ENCODE peak calls at places on chromosomes 11 and 22, in five cellular contexts. One of them, this sample, is unnamed.

GRCh38 chr22:46043816-46044717 is 67.1 kb upstream of the WNT7B start:
- DNase-seq in astrocyte of the spinal cord: peak
- DNase-seq in K562: no peak
- DNase-seq in cerebellum: peak
- DNase-seq in stimulated activated CD4-positive, alpha-beta T cell treated with anti-CD3 and anti-CD28 coated beads, TNF-alpha, amount 100 ng/mL, for 24 hours: no peak
- DNase-seq in this sample: no peak

GRCh38 chr11:41334007-41334933 is 125.2 kb downstream of the LRRC4C start:
- DNase-seq in astrocyte of the spinal cord: no peak
- DNase-seq in K562: no peak
- DNase-seq in cerebellum: no peak
- DNase-seq in stimulated activated CD4-positive, alpha-beta T cell treated with anti-CD3 and anti-CD28 coated beads, TNF-alpha, amount 100 ng/mL, for 24 hours: no peak
- DNase-seq in this sample: no peak

GRCh38 chr11:85086511-85087284 is 540.4 kb downstream of the DLG2 start:
- DNase-seq in astrocyte of the spinal cord: peak
- DNase-seq in K562: no peak
- DNase-seq in cerebellum: no peak
- DNase-seq in stimulated activated CD4-positive, alpha-beta T cell treated with anti-CD3 and anti-CD28 coated beads, TNF-alpha, amount 100 ng/mL, for 24 hours: no peak
- DNase-seq in this sample: no peak

GRCh38 chr22:35567214-35567792 is 26.7 kb downstream of the RASD2 start:
- DNase-seq in astrocyte of the spinal cord: no peak
- DNase-seq in K562: no peak
- DNase-seq in cerebellum: no peak
- DNase-seq in stimulated activated CD4-positive, alpha-beta T cell treated with anti-CD3 and anti-CD28 coated beads, TNF-alpha, amount 100 ng/mL, for 24 hours: no peak
- DNase-seq in this sample: no peak

GRCh38 chr11:14148653-14149273 is 186.2 kb downstream of the SPON1 start:
- DNase-seq in astrocyte of the spinal cord: peak
- DNase-seq in K562: peak
- DNase-seq in cerebellum: peak
- DNase-seq in stimulated activated CD4-positive, alpha-beta T cell treated with anti-CD3 and anti-CD28 coated beads, TNF-alpha, amount 100 ng/mL, for 24 hours: no peak
- DNase-seq in this sample: no peak

GRCh38 chr11:109795234-109795633 is 298.0 kb upstream of the ZC3H12C start:
- DNase-seq in astrocyte of the spinal cord: peak
- DNase-seq in K562: no peak
- DNase-seq in cerebellum: no peak
- DNase-seq in stimulated activated CD4-positive, alpha-beta T cell treated with anti-CD3 and anti-CD28 coated beads, TNF-alpha, amount 100 ng/mL, for 24 hours: no peak
- DNase-seq in this sample: no peak

GRCh38 chr11:792873-793272 is 3.0 kb upstream of the CEND1 start:
- DNase-seq in astrocyte of the spinal cord: no peak
- DNase-seq in K562: no peak
- DNase-seq in cerebellum: no peak
- DNase-seq in stimulated activated CD4-positive, alpha-beta T cell treated with anti-CD3 and anti-CD28 coated beads, TNF-alpha, amount 100 ng/mL, for 24 hours: no peak
- DNase-seq in this sample: no peak

GRCh38 chr11:93498099-93499040 is 44.8 kb downstream of the SMCO4 start:
- DNase-seq in astrocyte of the spinal cord: peak
- DNase-seq in K562: no peak
- DNase-seq in cerebellum: no peak
- DNase-seq in stimulated activated CD4-positive, alpha-beta T cell treated with anti-CD3 and anti-CD28 coated beads, TNF-alpha, amount 100 ng/mL, for 24 hours: no peak
- DNase-seq in this sample: no peak

GRCh38 chr11:41309716-41310115 is 149.7 kb downstream of the LRRC4C start:
- DNase-seq in astrocyte of the spinal cord: no peak
- DNase-seq in K562: no peak
- DNase-seq in cerebellum: no peak
- DNase-seq in stimulated activated CD4-positive, alpha-beta T cell treated with anti-CD3 and anti-CD28 coated beads, TNF-alpha, amount 100 ng/mL, for 24 hours: no peak
- DNase-seq in this sample: no peak

GRCh38 chr11:93986716-93987115 is 34.4 kb upstream of the HEPHL1 start:
- DNase-seq in astrocyte of the spinal cord: peak
- DNase-seq in K562: no peak
- DNase-seq in cerebellum: peak
- DNase-seq in stimulated activated CD4-positive, alpha-beta T cell treated with anti-CD3 and anti-CD28 coated beads, TNF-alpha, amount 100 ng/mL, for 24 hours: no peak
- DNase-seq in this sample: no peak

GRCh38 chr22:48501231-48501750 is 1326.4 kb downstream of the BRD1 start:
- DNase-seq in astrocyte of the spinal cord: no peak
- DNase-seq in K562: no peak
- DNase-seq in cerebellum: no peak
- DNase-seq in stimulated activated CD4-positive, alpha-beta T cell treated with anti-CD3 and anti-CD28 coated beads, TNF-alpha, amount 100 ng/mL, for 24 hours: no peak
- DNase-seq in this sample: no peak

GRCh38 chr11:24963879-24964278 is 467.0 kb downstream of the LUZP2 start:
- DNase-seq in astrocyte of the spinal cord: no peak
- DNase-seq in K562: no peak
- DNase-seq in cerebellum: peak
- DNase-seq in stimulated activated CD4-positive, alpha-beta T cell treated with anti-CD3 and anti-CD28 coated beads, TNF-alpha, amount 100 ng/mL, for 24 hours: no peak
- DNase-seq in this sample: no peak

GRCh38 chr11:27678242-27678641 is 22.0 kb downstream of the BDNF start:
- DNase-seq in astrocyte of the spinal cord: peak
- DNase-seq in K562: no peak
- DNase-seq in cerebellum: no peak
- DNase-seq in stimulated activated CD4-positive, alpha-beta T cell treated with anti-CD3 and anti-CD28 coated beads, TNF-alpha, amount 100 ng/mL, for 24 hours: no peak
- DNase-seq in this sample: no peak

GRCh38 chr11:112128483-112129121 is 35.3 kb downstream of the IL18 start:
- DNase-seq in astrocyte of the spinal cord: peak
- DNase-seq in K562: no peak
- DNase-seq in cerebellum: no peak
- DNase-seq in stimulated activated CD4-positive, alpha-beta T cell treated with anti-CD3 and anti-CD28 coated beads, TNF-alpha, amount 100 ng/mL, for 24 hours: no peak
- DNase-seq in this sample: no peak

GRCh38 chr22:21761086-21761485 is 25.5 kb upstream of the YPEL1 start:
- DNase-seq in astrocyte of the spinal cord: no peak
- DNase-seq in K562: no peak
- DNase-seq in cerebellum: no peak
- DNase-seq in stimulated activated CD4-positive, alpha-beta T cell treated with anti-CD3 and anti-CD28 coated beads, TNF-alpha, amount 100 ng/mL, for 24 hours: no peak
- DNase-seq in this sample: no peak

GRCh38 chr11:2077061-2077802 is 62.0 kb downstream of the IGF2 start:
- DNase-seq in astrocyte of the spinal cord: peak
- DNase-seq in K562: no peak
- DNase-seq in cerebellum: no peak
- DNase-seq in stimulated activated CD4-positive, alpha-beta T cell treated with anti-CD3 and anti-CD28 coated beads, TNF-alpha, amount 100 ng/mL, for 24 hours: peak
- DNase-seq in this sample: no peak

GRCh38 chr22:23365961-23366360 is 185.7 kb downstream of the BCR start:
- DNase-seq in astrocyte of the spinal cord: no peak
- DNase-seq in K562: no peak
- DNase-seq in cerebellum: no peak
- DNase-seq in stimulated activated CD4-positive, alpha-beta T cell treated with anti-CD3 and anti-CD28 coated beads, TNF-alpha, amount 100 ng/mL, for 24 hours: no peak
- DNase-seq in this sample: no peak

GRCh38 chr11:117866526-117866925 is 9.9 kb downstream of the FXYD6 start:
- DNase-seq in astrocyte of the spinal cord: no peak
- DNase-seq in K562: no peak
- DNase-seq in cerebellum: no peak
- DNase-seq in stimulated activated CD4-positive, alpha-beta T cell treated with anti-CD3 and anti-CD28 coated beads, TNF-alpha, amount 100 ng/mL, for 24 hours: no peak
- DNase-seq in this sample: no peak

GRCh38 chr11:134346976-134347350 is 15.2 kb downstream of the GLB1L2 start:
- DNase-seq in astrocyte of the spinal cord: no peak
- DNase-seq in K562: no peak
- DNase-seq in cerebellum: no peak
- DNase-seq in stimulated activated CD4-positive, alpha-beta T cell treated with anti-CD3 and anti-CD28 coated beads, TNF-alpha, amount 100 ng/mL, for 24 hours: no peak
- DNase-seq in this sample: no peak

GRCh38 chr11:106999203-106999602 is 19.1 kb downstream of the GUCY1A2 start:
- DNase-seq in astrocyte of the spinal cord: no peak
- DNase-seq in K562: no peak
- DNase-seq in cerebellum: no peak
- DNase-seq in stimulated activated CD4-positive, alpha-beta T cell treated with anti-CD3 and anti-CD28 coated beads, TNF-alpha, amount 100 ng/mL, for 24 hours: no peak
- DNase-seq in this sample: no peak

GRCh38 chr11:29373725-29374124 is 643.1 kb downstream of the KCNA4 start:
- DNase-seq in astrocyte of the spinal cord: no peak
- DNase-seq in K562: no peak
- DNase-seq in cerebellum: no peak
- DNase-seq in stimulated activated CD4-positive, alpha-beta T cell treated with anti-CD3 and anti-CD28 coated beads, TNF-alpha, amount 100 ng/mL, for 24 hours: no peak
- DNase-seq in this sample: no peak

GRCh38 chr11:57249384-57250319 is 12.6 kb upstream of the APLNR start:
- DNase-seq in astrocyte of the spinal cord: peak
- DNase-seq in K562: peak
- DNase-seq in cerebellum: peak
- DNase-seq in stimulated activated CD4-positive, alpha-beta T cell treated with anti-CD3 and anti-CD28 coated beads, TNF-alpha, amount 100 ng/mL, for 24 hours: peak
- DNase-seq in this sample: no peak

GRCh38 chr11:36657610-36658225 is 59.7 kb upstream of the RAG2 start:
- DNase-seq in astrocyte of the spinal cord: no peak
- DNase-seq in K562: no peak
- DNase-seq in cerebellum: no peak
- DNase-seq in stimulated activated CD4-positive, alpha-beta T cell treated with anti-CD3 and anti-CD28 coated beads, TNF-alpha, amount 100 ng/mL, for 24 hours: no peak
- DNase-seq in this sample: no peak

GRCh38 chr11:8080674-8081590 is at the start of gene TUB:
- DNase-seq in astrocyte of the spinal cord: no peak
- DNase-seq in K562: no peak
- DNase-seq in cerebellum: peak
- DNase-seq in stimulated activated CD4-positive, alpha-beta T cell treated with anti-CD3 and anti-CD28 coated beads, TNF-alpha, amount 100 ng/mL, for 24 hours: no peak
- DNase-seq in this sample: no peak

GRCh38 chr11:129333873-129334272 is 41.8 kb upstream of the BARX2 start:
- DNase-seq in astrocyte of the spinal cord: no peak
- DNase-seq in K562: no peak
- DNase-seq in cerebellum: no peak
- DNase-seq in stimulated activated CD4-positive, alpha-beta T cell treated with anti-CD3 and anti-CD28 coated beads, TNF-alpha, amount 100 ng/mL, for 24 hours: no peak
- DNase-seq in this sample: no peak

GRCh38 chr11:45079943-45080719 is 66.3 kb upstream of the PRDM11 start:
- DNase-seq in astrocyte of the spinal cord: no peak
- DNase-seq in K562: no peak
- DNase-seq in cerebellum: no peak
- DNase-seq in stimulated activated CD4-positive, alpha-beta T cell treated with anti-CD3 and anti-CD28 coated beads, TNF-alpha, amount 100 ng/mL, for 24 hours: peak
- DNase-seq in this sample: peak

GRCh38 chr11:132718711-132719641 is 813.3 kb downstream of the OPCML start:
- DNase-seq in astrocyte of the spinal cord: peak
- DNase-seq in K562: no peak
- DNase-seq in cerebellum: peak
- DNase-seq in stimulated activated CD4-positive, alpha-beta T cell treated with anti-CD3 and anti-CD28 coated beads, TNF-alpha, amount 100 ng/mL, for 24 hours: peak
- DNase-seq in this sample: no peak

GRCh38 chr11:92390783-92391182 is 166.2 kb downstream of the FAT3 start:
- DNase-seq in astrocyte of the spinal cord: no peak
- DNase-seq in K562: no peak
- DNase-seq in cerebellum: no peak
- DNase-seq in stimulated activated CD4-positive, alpha-beta T cell treated with anti-CD3 and anti-CD28 coated beads, TNF-alpha, amount 100 ng/mL, for 24 hours: no peak
- DNase-seq in this sample: no peak

GRCh38 chr11:17526326-17526725 is 17.9 kb downstream of the USH1C start:
- DNase-seq in astrocyte of the spinal cord: no peak
- DNase-seq in K562: no peak
- DNase-seq in cerebellum: no peak
- DNase-seq in stimulated activated CD4-positive, alpha-beta T cell treated with anti-CD3 and anti-CD28 coated beads, TNF-alpha, amount 100 ng/mL, for 24 hours: no peak
- DNase-seq in this sample: no peak

GRCh38 chr22:30159561-30160353 is 79.5 kb downstream of the HORMAD2 start:
- DNase-seq in astrocyte of the spinal cord: peak
- DNase-seq in K562: no peak
- DNase-seq in cerebellum: no peak
- DNase-seq in stimulated activated CD4-positive, alpha-beta T cell treated with anti-CD3 and anti-CD28 coated beads, TNF-alpha, amount 100 ng/mL, for 24 hours: no peak
- DNase-seq in this sample: no peak

GRCh38 chr11:102144357-102145342 is 34.4 kb downstream of the YAP1 start:
- DNase-seq in astrocyte of the spinal cord: peak
- DNase-seq in K562: no peak
- DNase-seq in cerebellum: no peak
- DNase-seq in stimulated activated CD4-positive, alpha-beta T cell treated with anti-CD3 and anti-CD28 coated beads, TNF-alpha, amount 100 ng/mL, for 24 hours: no peak
- DNase-seq in this sample: no peak

GRCh38 chr11:12180257-12181205 is 70.1 kb downstream of the MICAL2 start:
- DNase-seq in astrocyte of the spinal cord: no peak
- DNase-seq in K562: no peak
- DNase-seq in cerebellum: no peak
- DNase-seq in stimulated activated CD4-positive, alpha-beta T cell treated with anti-CD3 and anti-CD28 coated beads, TNF-alpha, amount 100 ng/mL, for 24 hours: no peak
- DNase-seq in this sample: no peak

GRCh38 chr11:45429719-45430118 is 143.6 kb upstream of the SYT13 start:
- DNase-seq in astrocyte of the spinal cord: no peak
- DNase-seq in K562: no peak
- DNase-seq in cerebellum: no peak
- DNase-seq in stimulated activated CD4-positive, alpha-beta T cell treated with anti-CD3 and anti-CD28 coated beads, TNF-alpha, amount 100 ng/mL, for 24 hours: no peak
- DNase-seq in this sample: no peak

GRCh38 chr11:70575396-70576060 is 177.2 kb downstream of the CTTN start:
- DNase-seq in astrocyte of the spinal cord: no peak
- DNase-seq in K562: no peak
- DNase-seq in cerebellum: no peak
- DNase-seq in stimulated activated CD4-positive, alpha-beta T cell treated with anti-CD3 and anti-CD28 coated beads, TNF-alpha, amount 100 ng/mL, for 24 hours: no peak
- DNase-seq in this sample: no peak

GRCh38 chr11:34236572-34236971 is 121.2 kb downstream of the ABTB2 start:
- DNase-seq in astrocyte of the spinal cord: no peak
- DNase-seq in K562: no peak
- DNase-seq in cerebellum: no peak
- DNase-seq in stimulated activated CD4-positive, alpha-beta T cell treated with anti-CD3 and anti-CD28 coated beads, TNF-alpha, amount 100 ng/mL, for 24 hours: no peak
- DNase-seq in this sample: no peak

GRCh38 chr11:60923326-60923725 is 934 bp upstream of the TMEM132A start:
- DNase-seq in astrocyte of the spinal cord: no peak
- DNase-seq in K562: no peak
- DNase-seq in cerebellum: no peak
- DNase-seq in stimulated activated CD4-positive, alpha-beta T cell treated with anti-CD3 and anti-CD28 coated beads, TNF-alpha, amount 100 ng/mL, for 24 hours: no peak
- DNase-seq in this sample: no peak

This sample was measured in GM19239.